ENCODE peak calls at places on chromosomes 6 and 20, in eight cellular contexts. One of them, this sample, is unnamed.

GRCh38 chr6:33323623-33323948 is 6.0 kb upstream of the ZBTB22 start:
- DNase-seq in PC-9: no peak
- DNase-seq in kidney epithelial cell: no peak
- DNase-seq in breast epithelium: no peak
- DNase-seq in cardiac muscle cell: no peak
- DNase-seq in Panc1: no peak
- DNase-seq in hepatocyte: no peak
- DNase-seq in CD8-positive, alpha-beta T cell: no peak
- DNase-seq in this sample: no peak

GRCh38 chr20:44615876-44616603 is 33.7 kb downstream of the PKIG start:
- DNase-seq in PC-9: no peak
- DNase-seq in kidney epithelial cell: no peak
- DNase-seq in breast epithelium: no peak
- DNase-seq in cardiac muscle cell: no peak
- DNase-seq in Panc1: no peak
- DNase-seq in hepatocyte: no peak
- DNase-seq in CD8-positive, alpha-beta T cell: no peak
- DNase-seq in this sample: no peak

GRCh38 chr6:112979830-112980229 is 632.7 kb downstream of the RFPL4B start:
- DNase-seq in PC-9: peak; percentile 62
- DNase-seq in kidney epithelial cell: no peak
- DNase-seq in breast epithelium: no peak
- DNase-seq in cardiac muscle cell: peak; percentile 58
- DNase-seq in Panc1: no peak
- DNase-seq in hepatocyte: peak; percentile 14
- DNase-seq in CD8-positive, alpha-beta T cell: no peak
- DNase-seq in this sample: no peak

GRCh38 chr6:38221236-38221635 is 401.7 kb downstream of the ZFAND3 start:
- DNase-seq in PC-9: no peak
- DNase-seq in kidney epithelial cell: no peak
- DNase-seq in breast epithelium: no peak
- DNase-seq in cardiac muscle cell: no peak
- DNase-seq in Panc1: no peak
- DNase-seq in hepatocyte: no peak
- DNase-seq in CD8-positive, alpha-beta T cell: no peak
- DNase-seq in this sample: no peak

GRCh38 chr6:53426117-53426516 is 77.4 kb upstream of the ELOVL5 start:
- DNase-seq in PC-9: no peak
- DNase-seq in kidney epithelial cell: no peak
- DNase-seq in breast epithelium: no peak
- DNase-seq in cardiac muscle cell: no peak
- DNase-seq in Panc1: no peak
- DNase-seq in hepatocyte: no peak
- DNase-seq in CD8-positive, alpha-beta T cell: no peak
- DNase-seq in this sample: no peak

GRCh38 chr6:25477006-25477590 is 174.9 kb upstream of the SCGN start:
- DNase-seq in PC-9: no peak
- DNase-seq in kidney epithelial cell: no peak
- DNase-seq in breast epithelium: no peak
- DNase-seq in cardiac muscle cell: peak; percentile 54
- DNase-seq in Panc1: no peak
- DNase-seq in hepatocyte: peak; percentile 18
- DNase-seq in CD8-positive, alpha-beta T cell: no peak
- DNase-seq in this sample: no peak

GRCh38 chr6:159828074-159828473 is 28.0 kb downstream of the PNLDC1 start:
- DNase-seq in PC-9: no peak
- DNase-seq in kidney epithelial cell: no peak
- DNase-seq in breast epithelium: no peak
- DNase-seq in cardiac muscle cell: peak; percentile 25
- DNase-seq in Panc1: no peak
- DNase-seq in hepatocyte: no peak
- DNase-seq in CD8-positive, alpha-beta T cell: no peak
- DNase-seq in this sample: no peak

GRCh38 chr20:13995841-13996240 is 525 bp downstream of the MACROD2 start:
- DNase-seq in PC-9: no peak
- DNase-seq in kidney epithelial cell: no peak
- DNase-seq in breast epithelium: no peak
- DNase-seq in cardiac muscle cell: no peak
- DNase-seq in Panc1: no peak
- DNase-seq in hepatocyte: peak; percentile 78
- DNase-seq in CD8-positive, alpha-beta T cell: no peak
- DNase-seq in this sample: no peak

GRCh38 chr6:15320683-15321082 is 74.8 kb downstream of the JARID2 start:
- DNase-seq in PC-9: no peak
- DNase-seq in kidney epithelial cell: no peak
- DNase-seq in breast epithelium: no peak
- DNase-seq in cardiac muscle cell: peak; percentile 33
- DNase-seq in Panc1: no peak
- DNase-seq in hepatocyte: no peak
- DNase-seq in CD8-positive, alpha-beta T cell: no peak
- DNase-seq in this sample: no peak

GRCh38 chr6:123994891-123995635 is 191.4 kb downstream of the NKAIN2 start:
- DNase-seq in PC-9: no peak
- DNase-seq in kidney epithelial cell: no peak
- DNase-seq in breast epithelium: no peak
- DNase-seq in cardiac muscle cell: no peak
- DNase-seq in Panc1: no peak
- DNase-seq in hepatocyte: no peak
- DNase-seq in CD8-positive, alpha-beta T cell: no peak
- DNase-seq in this sample: no peak

GRCh38 chr20:57361517-57361916 is 10.5 kb downstream of the RAE1 start:
- DNase-seq in PC-9: no peak
- DNase-seq in kidney epithelial cell: no peak
- DNase-seq in breast epithelium: no peak
- DNase-seq in cardiac muscle cell: peak; percentile 66
- DNase-seq in Panc1: no peak
- DNase-seq in hepatocyte: no peak
- DNase-seq in CD8-positive, alpha-beta T cell: no peak
- DNase-seq in this sample: no peak

GRCh38 chr6:73873081-73873480 is 177.1 kb downstream of the CD109 start:
- DNase-seq in PC-9: no peak
- DNase-seq in kidney epithelial cell: no peak
- DNase-seq in breast epithelium: no peak
- DNase-seq in cardiac muscle cell: no peak
- DNase-seq in Panc1: no peak
- DNase-seq in hepatocyte: peak; percentile 0
- DNase-seq in CD8-positive, alpha-beta T cell: no peak
- DNase-seq in this sample: no peak

GRCh38 chr6:10398439-10399218 is 16.2 kb downstream of the TFAP2A start:
- DNase-seq in PC-9: no peak
- DNase-seq in kidney epithelial cell: no peak
- DNase-seq in breast epithelium: no peak
- DNase-seq in cardiac muscle cell: no peak
- DNase-seq in Panc1: no peak
- DNase-seq in hepatocyte: no peak
- DNase-seq in CD8-positive, alpha-beta T cell: no peak
- DNase-seq in this sample: no peak

GRCh38 chr6:3884007-3884745 is 35.0 kb downstream of the FAM50B start:
- DNase-seq in PC-9: peak; percentile 71
- DNase-seq in kidney epithelial cell: peak; percentile 54
- DNase-seq in breast epithelium: no peak
- DNase-seq in cardiac muscle cell: peak; percentile 77
- DNase-seq in Panc1: no peak
- DNase-seq in hepatocyte: peak; percentile 71
- DNase-seq in CD8-positive, alpha-beta T cell: no peak
- DNase-seq in this sample: no peak

GRCh38 chr20:46954490-46955038 is 59.9 kb downstream of the EYA2 start:
- DNase-seq in PC-9: peak; percentile 100
- DNase-seq in kidney epithelial cell: no peak
- DNase-seq in breast epithelium: peak; percentile 67
- DNase-seq in cardiac muscle cell: peak; percentile 85
- DNase-seq in Panc1: peak; percentile 86
- DNase-seq in hepatocyte: peak; percentile 23
- DNase-seq in CD8-positive, alpha-beta T cell: no peak
- DNase-seq in this sample: no peak

GRCh38 chr6:4762294-4762693 is 13.9 kb upstream of the CDYL start:
- DNase-seq in PC-9: no peak
- DNase-seq in kidney epithelial cell: no peak
- DNase-seq in breast epithelium: no peak
- DNase-seq in cardiac muscle cell: no peak
- DNase-seq in Panc1: no peak
- DNase-seq in hepatocyte: no peak
- DNase-seq in CD8-positive, alpha-beta T cell: no peak
- DNase-seq in this sample: no peak

GRCh38 chr6:99592900-99593299 is 13.7 kb upstream of the PRDM13 start:
- DNase-seq in PC-9: no peak
- DNase-seq in kidney epithelial cell: no peak
- DNase-seq in breast epithelium: no peak
- DNase-seq in cardiac muscle cell: peak; percentile 81
- DNase-seq in Panc1: no peak
- DNase-seq in hepatocyte: no peak
- DNase-seq in CD8-positive, alpha-beta T cell: no peak
- DNase-seq in this sample: no peak

GRCh38 chr6:144349690-144350132 is 64.6 kb downstream of the UTRN start:
- DNase-seq in PC-9: peak; percentile 77
- DNase-seq in kidney epithelial cell: peak; percentile 73
- DNase-seq in breast epithelium: no peak
- DNase-seq in cardiac muscle cell: peak; percentile 79
- DNase-seq in Panc1: peak; percentile 55
- DNase-seq in hepatocyte: no peak
- DNase-seq in CD8-positive, alpha-beta T cell: no peak
- DNase-seq in this sample: no peak

DNA sequence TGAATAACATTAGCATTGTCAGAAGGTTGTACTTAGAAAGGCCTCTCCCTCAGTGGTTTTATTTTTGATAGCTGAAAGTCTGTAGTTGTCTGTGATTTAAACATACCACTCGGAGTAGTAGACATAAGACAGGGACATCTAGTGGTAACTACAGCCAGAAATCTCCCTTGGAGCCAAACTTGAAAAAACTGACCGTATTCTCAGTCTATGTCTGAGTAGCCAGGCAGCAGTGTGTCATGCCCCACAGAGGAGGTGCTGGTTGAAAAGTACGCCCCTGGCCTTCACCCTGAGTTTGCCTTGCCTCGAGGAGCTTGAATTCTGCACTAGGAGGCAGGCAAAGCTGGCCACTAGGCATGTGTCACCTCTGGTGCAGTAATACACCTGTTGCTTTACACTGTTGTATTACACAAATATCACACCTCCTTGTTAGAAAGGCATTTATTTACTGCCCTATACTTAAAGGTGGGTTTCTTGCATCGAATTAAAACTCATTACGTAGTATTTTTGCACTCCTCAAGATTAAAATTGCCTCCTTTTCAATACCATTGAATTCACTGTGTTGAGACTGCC is 20.8 kb downstream of the ZBTB2 start:
- DNase-seq in PC-9: no peak
- DNase-seq in kidney epithelial cell: no peak
- DNase-seq in breast epithelium: no peak
- DNase-seq in cardiac muscle cell: peak; percentile 33
- DNase-seq in Panc1: no peak
- DNase-seq in hepatocyte: no peak
- DNase-seq in CD8-positive, alpha-beta T cell: no peak
- DNase-seq in this sample: no peak
- TF ChIP-seq CTCF in PC-9: no peak
- TF ChIP-seq CTCF in kidney epithelial cell: peak; percentile 32
- TF ChIP-seq CTCF in breast epithelium: no peak
- TF ChIP-seq CTCF in cardiac muscle cell: peak; percentile 37
- TF ChIP-seq CTCF in Panc1: peak; percentile 62
- TF ChIP-seq CTCF in hepatocyte: peak; percentile 24
- TF ChIP-seq CTCF in CD8-positive, alpha-beta T cell: no peak
- TF ChIP-seq CTCF in this sample: no peak

GRCh38 chr20:50838322-50838625 is 43.4 kb downstream of the BCAS4 start:
- DNase-seq in PC-9: no peak
- DNase-seq in kidney epithelial cell: no peak
- DNase-seq in breast epithelium: no peak
- DNase-seq in cardiac muscle cell: no peak
- DNase-seq in Panc1: no peak
- DNase-seq in hepatocyte: no peak
- DNase-seq in CD8-positive, alpha-beta T cell: no peak
- DNase-seq in this sample: no peak

GRCh38 chr20:50834599-50835005 is 39.7 kb downstream of the BCAS4 start:
- DNase-seq in PC-9: no peak
- DNase-seq in kidney epithelial cell: no peak
- DNase-seq in breast epithelium: no peak
- DNase-seq in cardiac muscle cell: peak; percentile 44
- DNase-seq in Panc1: no peak
- DNase-seq in hepatocyte: no peak
- DNase-seq in CD8-positive, alpha-beta T cell: no peak
- DNase-seq in this sample: no peak

GRCh38 chr20:50837532-50838321 is 42.9 kb downstream of the BCAS4 start:
- DNase-seq in PC-9: no peak
- DNase-seq in kidney epithelial cell: no peak
- DNase-seq in breast epithelium: peak; percentile 79
- DNase-seq in cardiac muscle cell: peak; percentile 77
- DNase-seq in Panc1: no peak
- DNase-seq in hepatocyte: peak; percentile 75
- DNase-seq in CD8-positive, alpha-beta T cell: no peak
- DNase-seq in this sample: no peak

GRCh38 chr20:50842821-50843220 is 48.0 kb downstream of the BCAS4 start:
- DNase-seq in PC-9: no peak
- DNase-seq in kidney epithelial cell: no peak
- DNase-seq in breast epithelium: no peak
- DNase-seq in cardiac muscle cell: no peak
- DNase-seq in Panc1: no peak
- DNase-seq in hepatocyte: no peak
- DNase-seq in CD8-positive, alpha-beta T cell: no peak
- DNase-seq in this sample: no peak

GRCh38 chr20:50838707-50839385 is 44.0 kb downstream of the BCAS4 start:
- DNase-seq in PC-9: no peak
- DNase-seq in kidney epithelial cell: no peak
- DNase-seq in breast epithelium: peak; percentile 78
- DNase-seq in cardiac muscle cell: no peak
- DNase-seq in Panc1: no peak
- DNase-seq in hepatocyte: no peak
- DNase-seq in CD8-positive, alpha-beta T cell: no peak
- DNase-seq in this sample: no peak
- TF ChIP-seq CTCF in PC-9: no peak
- TF ChIP-seq CTCF in kidney epithelial cell: no peak
- TF ChIP-seq CTCF in breast epithelium: no peak
- TF ChIP-seq CTCF in cardiac muscle cell: no peak
- TF ChIP-seq CTCF in Panc1: no peak
- TF ChIP-seq CTCF in hepatocyte: no peak
- TF ChIP-seq CTCF in CD8-positive, alpha-beta T cell: no peak
- TF ChIP-seq CTCF in this sample: no peak

GRCh38 chr20:32600681-32601237 is 15.6 kb upstream of the NOL4L start:
- DNase-seq in PC-9: no peak
- DNase-seq in kidney epithelial cell: no peak
- DNase-seq in breast epithelium: no peak
- DNase-seq in cardiac muscle cell: no peak
- DNase-seq in Panc1: no peak
- DNase-seq in hepatocyte: no peak
- DNase-seq in CD8-positive, alpha-beta T cell: no peak
- DNase-seq in this sample: no peak
- TF ChIP-seq CTCF in PC-9: no peak
- TF ChIP-seq CTCF in kidney epithelial cell: no peak
- TF ChIP-seq CTCF in breast epithelium: no peak
- TF ChIP-seq CTCF in cardiac muscle cell: no peak
- TF ChIP-seq CTCF in Panc1: no peak
- TF ChIP-seq CTCF in hepatocyte: no peak
- TF ChIP-seq CTCF in CD8-positive, alpha-beta T cell: no peak
- TF ChIP-seq CTCF in this sample: no peak

DNA sequence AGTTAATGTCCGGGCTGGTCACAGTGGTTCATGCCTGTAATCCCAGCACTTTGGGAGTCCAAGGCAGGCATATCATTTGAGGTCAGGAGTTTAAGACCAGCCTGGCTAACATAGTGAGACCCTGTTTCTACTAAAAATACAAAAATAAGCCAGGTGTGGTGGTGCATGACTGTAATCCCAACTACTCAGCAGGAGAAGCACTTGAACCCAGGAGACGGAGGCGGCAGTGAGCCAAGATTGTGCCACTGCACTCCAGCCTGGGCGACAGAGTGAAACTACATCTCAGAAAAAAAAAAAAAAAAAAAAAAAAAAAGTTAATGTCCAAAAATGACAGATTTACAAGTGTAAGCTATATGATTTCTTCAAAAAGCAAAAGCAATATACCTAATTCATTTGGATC is 124.9 kb downstream of the CCDC170 start:
- DNase-seq in PC-9: no peak
- DNase-seq in kidney epithelial cell: no peak
- DNase-seq in breast epithelium: no peak
- DNase-seq in cardiac muscle cell: no peak
- DNase-seq in Panc1: no peak
- DNase-seq in hepatocyte: no peak
- DNase-seq in CD8-positive, alpha-beta T cell: no peak
- DNase-seq in this sample: no peak
- TF ChIP-seq CTCF in PC-9: no peak
- TF ChIP-seq CTCF in kidney epithelial cell: no peak
- TF ChIP-seq CTCF in breast epithelium: no peak
- TF ChIP-seq CTCF in cardiac muscle cell: no peak
- TF ChIP-seq CTCF in Panc1: no peak
- TF ChIP-seq CTCF in hepatocyte: no peak
- TF ChIP-seq CTCF in CD8-positive, alpha-beta T cell: no peak
- TF ChIP-seq CTCF in this sample: no peak

This sample was measured in D721Med.